ENCODE peak calls at places on chromosomes 13 and 19, in six cellular contexts. One of them, this sample, is unnamed.

GRCh38 chr13:101059803-101060202 is 356.5 kb downstream of the NALCN start:
- DNase-seq in mucosa of descending colon: no peak
- DNase-seq in GM12892: no peak
- DNase-seq in uterus: no peak
- DNase-seq in AG08395: no peak
- DNase-seq in EH: no peak
- DNase-seq in this sample: no peak

GRCh38 chr13:36090592-36090991 is 40.6 kb downstream of the DCLK1 start:
- DNase-seq in AG08395: no peak
- DNase-seq in uterus: no peak
- DNase-seq in mucosa of descending colon: no peak
- DNase-seq in GM12892: no peak
- DNase-seq in EH: peak
- DNase-seq in this sample: no peak

GRCh38 chr13:45481688-45482087 is 16.9 kb downstream of the COG3 start:
- DNase-seq in AG08395: no peak
- DNase-seq in uterus: no peak
- DNase-seq in GM12892: no peak
- DNase-seq in mucosa of descending colon: no peak
- DNase-seq in EH: no peak
- DNase-seq in this sample: no peak

GRCh38 chr13:106155411-106155810 is 380.1 kb downstream of the EFNB2 start:
- DNase-seq in AG08395: peak
- DNase-seq in EH: peak
- DNase-seq in mucosa of descending colon: no peak
- DNase-seq in uterus: no peak
- DNase-seq in GM12892: no peak
- DNase-seq in this sample: no peak

GRCh38 chr19:17333611-17334413 is 843 bp downstream of the ANO8 start:
- DNase-seq in uterus: no peak
- DNase-seq in EH: peak
- DNase-seq in AG08395: peak
- DNase-seq in GM12892: peak
- DNase-seq in mucosa of descending colon: peak
- DNase-seq in this sample: peak

GRCh38 chr19:47682939-47683338 is 30.3 kb upstream of the EHD2 start:
- DNase-seq in uterus: no peak
- DNase-seq in GM12892: no peak
- DNase-seq in mucosa of descending colon: no peak
- DNase-seq in EH: no peak
- DNase-seq in AG08395: no peak
- DNase-seq in this sample: no peak

GRCh38 chr19:41161903-41162302 is 31.1 kb upstream of the CYP2S1 start:
- DNase-seq in GM12892: no peak
- DNase-seq in AG08395: no peak
- DNase-seq in uterus: no peak
- DNase-seq in EH: no peak
- DNase-seq in mucosa of descending colon: no peak
- DNase-seq in this sample: no peak

GRCh38 chr13:47039106-47039505 is 142.3 kb upstream of the HTR2A start:
- DNase-seq in GM12892: no peak
- DNase-seq in AG08395: peak
- DNase-seq in uterus: no peak
- DNase-seq in EH: peak
- DNase-seq in mucosa of descending colon: no peak
- DNase-seq in this sample: no peak

GRCh38 chr13:79434578-79434977 is 28.5 kb upstream of the RBM26 start:
- DNase-seq in uterus: no peak
- DNase-seq in AG08395: peak
- DNase-seq in GM12892: no peak
- DNase-seq in mucosa of descending colon: no peak
- DNase-seq in EH: peak
- DNase-seq in this sample: no peak

GRCh38 chr19:51751655-51752054 is at the start of gene FPR1:
- DNase-seq in mucosa of descending colon: peak
- DNase-seq in uterus: no peak
- DNase-seq in EH: no peak
- DNase-seq in AG08395: peak
- DNase-seq in GM12892: no peak
- DNase-seq in this sample: no peak

GRCh38 chr19:43540381-43540780 is 7.4 kb downstream of the ZNF575 start:
- DNase-seq in uterus: no peak
- DNase-seq in AG08395: no peak
- DNase-seq in GM12892: no peak
- DNase-seq in EH: no peak
- DNase-seq in mucosa of descending colon: no peak
- DNase-seq in this sample: no peak

GRCh38 chr13:94590744-94591143 is 5.2 kb downstream of the TGDS start:
- DNase-seq in EH: no peak
- DNase-seq in GM12892: no peak
- DNase-seq in uterus: no peak
- DNase-seq in mucosa of descending colon: no peak
- DNase-seq in AG08395: no peak
- DNase-seq in this sample: no peak

GRCh38 chr19:38744906-38745305 is 632 bp upstream of the CAPN12 start:
- DNase-seq in AG08395: no peak
- DNase-seq in uterus: no peak
- DNase-seq in GM12892: no peak
- DNase-seq in mucosa of descending colon: no peak
- DNase-seq in EH: no peak
- DNase-seq in this sample: no peak

GRCh38 chr13:97116754-97117153 is 105.4 kb upstream of the MBNL2 start:
- DNase-seq in GM12892: no peak
- DNase-seq in AG08395: peak
- DNase-seq in uterus: peak
- DNase-seq in EH: peak
- DNase-seq in mucosa of descending colon: no peak
- DNase-seq in this sample: no peak

GRCh38 chr13:48653074-48654054 is at the start of gene CYSLTR2:
- DNase-seq in AG08395: no peak
- DNase-seq in EH: peak
- DNase-seq in GM12892: no peak
- DNase-seq in mucosa of descending colon: no peak
- DNase-seq in uterus: no peak
- DNase-seq in this sample: no peak

GRCh38 chr13:36789061-36789460 is 30.0 kb upstream of the RFXAP start:
- DNase-seq in GM12892: no peak
- DNase-seq in uterus: no peak
- DNase-seq in AG08395: no peak
- DNase-seq in EH: no peak
- DNase-seq in mucosa of descending colon: no peak
- DNase-seq in this sample: no peak

GRCh38 chr13:31699650-31700049 is 39.7 kb upstream of the RXFP2 start:
- DNase-seq in uterus: no peak
- DNase-seq in EH: peak
- DNase-seq in mucosa of descending colon: no peak
- DNase-seq in GM12892: no peak
- DNase-seq in AG08395: no peak
- DNase-seq in this sample: no peak

GRCh38 chr13:51542358-51542972 is 41.8 kb upstream of the WDFY2 start:
- DNase-seq in GM12892: no peak
- DNase-seq in AG08395: no peak
- DNase-seq in EH: no peak
- DNase-seq in mucosa of descending colon: no peak
- DNase-seq in uterus: peak
- DNase-seq in this sample: no peak

GRCh38 chr13:33275916-33276315 is 9.6 kb downstream of the STARD13 start:
- DNase-seq in GM12892: no peak
- DNase-seq in uterus: no peak
- DNase-seq in mucosa of descending colon: no peak
- DNase-seq in AG08395: peak
- DNase-seq in EH: peak
- DNase-seq in this sample: no peak

GRCh38 chr13:40984670-40985366 is 34.3 kb downstream of the ELF1 start:
- DNase-seq in GM12892: no peak
- DNase-seq in uterus: no peak
- DNase-seq in AG08395: no peak
- DNase-seq in EH: no peak
- DNase-seq in mucosa of descending colon: no peak
- DNase-seq in this sample: no peak

GRCh38 chr13:91399189-91400093 is 1.0 kb downstream of the GPC5 start:
- DNase-seq in AG08395: no peak
- DNase-seq in mucosa of descending colon: no peak
- DNase-seq in uterus: no peak
- DNase-seq in GM12892: no peak
- DNase-seq in EH: no peak
- DNase-seq in this sample: no peak